ENCODE peak calls at places on chromosomes 6 and 20, in four cellular contexts. K is tibial artery, W is AG10803, D is endothelial cell. T is an unnamed sample.

GRCh38 chr6:20755631-20756030 is 221.4 kb downstream of the CDKAL1 start:
- DNase-seq in K (no peak), W (peak), D (no peak), T (peak)

GRCh38 chr6:143878272-143878760 is 14.0 kb downstream of the ZC2HC1B start:
- DNase-seq in K (no peak), W (no peak), D (no peak), T (no peak)

GRCh38 chr6:85810558-85810957 is 167.9 kb upstream of the SYNCRIP start:
- DNase-seq in K (no peak), W (no peak), D (no peak), T (no peak)

GRCh38 chr6:68691120-68691519 is 56.0 kb downstream of the ADGRB3 start:
- DNase-seq in K (no peak), W (no peak), D (no peak), T (no peak)

GRCh38 chr20:59314872-59315500 is 14.6 kb downstream of the EDN3 start:
- DNase-seq in K (no peak), W (no peak), D (no peak), T (no peak)

GRCh38 chr6:30705620-30706019 is 11.5 kb downstream of the MDC1 start:
- DNase-seq in K (peak), W (no peak), D (no peak), T (no peak)

GRCh38 chr6:163405412-163406309 is 8.9 kb upstream of the QKI start:
- DNase-seq in K (peak), W (peak), D (no peak), T (no peak)

GRCh38 chr6:114315841-114316595 is 26.8 kb downstream of the HS3ST5 start:
- DNase-seq in K (no peak), W (no peak), D (no peak), T (no peak)

GRCh38 chr6:167416676-167417430 is 92.0 kb downstream of the TTLL2 start:
- DNase-seq in K (no peak), W (no peak), D (no peak), T (no peak)

GRCh38 chr20:9474835-9475413 is 39.5 kb upstream of the LAMP5 start:
- DNase-seq in K (no peak), W (peak), D (no peak), T (no peak)

GRCh38 chr6:13272131-13273046 is 55.9 kb downstream of the TBC1D7 start:
- DNase-seq in K (peak), W (no peak), D (no peak), T (no peak)

GRCh38 chr20:23519556-23519955 is 28.6 kb downstream of the CST8 start:
- DNase-seq in K (no peak), W (no peak), D (no peak), T (no peak)

GRCh38 chr6:85127696-85128225 is 322.1 kb upstream of the NT5E start:
- DNase-seq in K (no peak), W (no peak), D (no peak), T (no peak)

GRCh38 chr20:25479638-25480037 is 72.2 kb downstream of the GINS1 start:
- DNase-seq in K (no peak), W (no peak), D (no peak), T (no peak)

GRCh38 chr6:18323935-18324707 is 59.8 kb upstream of the DEK start:
- DNase-seq in K (no peak), W (peak), D (peak), T (peak)

GRCh38 chr20:56454754-56455153 is 13.7 kb upstream of the RTF2 start:
- DNase-seq in K (no peak), W (no peak), D (no peak), T (no peak)

GRCh38 chr6:101824551-101825345 is 431.2 kb downstream of the GRIK2 start:
- DNase-seq in K (no peak), W (no peak), D (no peak), T (no peak)

GRCh38 chr6:2842139-2842552 is 483 bp upstream of the SERPINB1 start:
- DNase-seq in K (no peak), W (no peak), D (no peak), T (no peak)

GRCh38 chr6:2843138-2843740 is 1.6 kb upstream of the SERPINB1 start:
- DNase-seq in K (no peak), W (peak), D (no peak), T (no peak)

GRCh38 chr6:2840794-2841061 is 935 bp downstream of the SERPINB1 start:
- DNase-seq in K (no peak), W (no peak), D (no peak), T (no peak)

GRCh38 chr6:2839982-2840793 is 1.5 kb downstream of the SERPINB1 start:
- DNase-seq in K (no peak), W (no peak), D (no peak), T (peak)

GRCh38 chr6:2841264-2842138 is at the start of gene SERPINB1:
- DNase-seq in K (peak), W (peak), D (peak), T (peak)
- TF ChIP-seq CTCF in K (no peak), W (peak), D (no peak), T (peak)

GRCh38 chr20:1474817-1475603 is 8.4 kb upstream of the NSFL1C start:
- DNase-seq in K (no peak), W (no peak), D (no peak), T (no peak)
- TF ChIP-seq CTCF in K (no peak), W (no peak), D (no peak), T (peak)

DNA sequence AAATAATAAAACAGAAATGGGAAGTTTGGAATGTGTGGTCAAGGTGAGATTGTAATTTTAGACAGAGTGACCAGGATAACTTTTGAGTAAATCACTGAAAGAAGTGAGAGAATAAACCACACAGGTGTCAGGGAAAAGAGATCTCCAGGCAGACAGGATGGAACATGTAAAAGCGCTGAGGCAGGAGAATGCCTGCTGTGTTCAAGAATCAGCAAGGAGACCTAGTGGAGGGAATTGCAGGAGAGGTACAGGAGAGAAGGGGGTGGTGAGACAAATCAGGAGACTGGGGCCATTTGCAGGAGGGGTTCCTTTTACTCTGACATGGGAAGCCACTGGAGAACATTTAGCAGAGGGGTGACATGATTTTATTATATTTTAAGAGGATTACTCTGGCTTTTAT is 456.7 kb downstream of the NKAIN2 start:
- DNase-seq in K (no peak), W (no peak), D (no peak), T (no peak)
- TF ChIP-seq CTCF in K (no peak), W (no peak), D (no peak), T (no peak)

GRCh38 chr20:31785089-31785488 is 34.1 kb upstream of the MYLK2 start:
- DNase-seq in K (no peak), W (no peak), D (no peak), T (no peak)

GRCh38 chr20:31790401-31790800 is 28.8 kb upstream of the MYLK2 start:
- DNase-seq in K (no peak), W (peak), D (no peak), T (no peak)

GRCh38 chr20:31788578-31788977 is 30.6 kb upstream of the MYLK2 start:
- DNase-seq in K (no peak), W (peak), D (no peak), T (peak)
- TF ChIP-seq CTCF in K (no peak), W (peak), D (no peak), T (peak)

GRCh38 chr6:8059129-8059528 is 5.1 kb downstream of the BLOC1S5 start:
- DNase-seq in K (no peak), W (peak), D (no peak), T (peak)
- TF ChIP-seq CTCF in K (peak), W (peak), D (no peak), T (peak)

DNA sequence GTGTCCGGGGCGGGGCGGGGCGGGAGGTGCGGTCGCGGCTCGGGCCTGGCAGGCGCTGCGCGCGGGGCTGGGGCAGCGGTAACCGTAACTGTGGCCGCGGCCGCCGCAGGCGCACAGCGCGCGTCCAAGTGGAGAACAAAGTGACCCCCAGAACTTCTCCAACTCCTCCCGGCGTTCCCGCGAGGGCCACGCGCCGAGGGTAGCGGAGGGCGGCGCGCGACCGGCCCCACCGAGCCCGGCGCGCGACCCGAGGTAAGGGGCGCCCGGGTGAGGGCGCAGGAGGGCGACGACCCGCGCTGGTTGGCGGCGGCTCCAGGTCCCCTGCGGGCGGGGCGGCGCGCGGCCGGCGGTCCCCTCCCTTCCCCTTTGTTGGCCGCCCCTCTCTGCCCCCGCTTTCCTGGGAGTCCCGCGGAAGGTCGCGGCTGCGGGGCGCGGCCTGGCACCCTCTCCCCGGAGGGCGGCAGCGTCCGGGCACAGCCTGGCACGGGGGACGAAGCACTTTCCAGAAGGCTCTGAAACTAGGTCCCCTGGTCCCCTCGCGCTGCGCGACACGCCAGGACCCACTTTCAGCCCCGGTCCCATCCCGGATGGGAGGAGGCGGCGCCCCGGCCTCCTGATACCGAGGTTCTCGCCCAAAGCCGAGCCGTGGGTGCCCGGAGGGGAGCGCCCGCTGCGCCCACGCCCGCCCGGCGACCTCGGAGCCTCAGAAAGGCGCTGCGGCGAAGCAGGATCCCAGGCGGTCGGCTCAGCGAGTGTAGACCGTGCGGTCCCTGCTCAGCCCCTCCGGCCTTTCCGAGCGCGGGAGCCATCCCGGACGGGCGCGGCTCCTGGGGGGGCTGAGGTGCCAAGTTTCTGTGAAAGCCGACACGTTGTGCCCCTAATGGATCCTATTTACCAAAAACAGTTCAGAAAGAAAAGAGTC is at the start of gene TIAM2:
- DNase-seq in K (no peak), W (peak), D (peak), T (no peak)
- TF ChIP-seq CTCF in K (no peak), W (no peak), D (no peak), T (peak)

GRCh38 chr20:58003525-58003924 is 224.9 kb downstream of the ANKRD60 start:
- DNase-seq in K (peak), W (no peak), D (no peak), T (no peak)
- TF ChIP-seq CTCF in K (no peak), W (no peak), D (no peak), T (no peak)

GRCh38 chr6:88422831-88423230 is 256.7 kb upstream of the CNR1 start:
- DNase-seq in K (no peak), W (no peak), D (no peak), T (no peak)
- TF ChIP-seq CTCF in K (no peak), W (peak), D (no peak), T (no peak)

GRCh38 chr6:135531954-135532490 is 34.5 kb upstream of the AHI1 start:
- DNase-seq in K (no peak), W (no peak), D (no peak), T (no peak)
- TF ChIP-seq CTCF in K (no peak), W (no peak), D (no peak), T (no peak)

GRCh38 chr6:121695346-121695745 is 259.9 kb downstream of the GJA1 start:
- DNase-seq in K (no peak), W (no peak), D (no peak), T (no peak)
- TF ChIP-seq CTCF in K (no peak), W (no peak), D (no peak), T (no peak)